ENCODE peak calls at places on chromosomes 3 and 15, in seven cellular contexts. V is body of pancreas, Z is astrocyte, C is GM23338, J is PC-3, Y is psoas muscle, X is tibial nerve. L is an unnamed sample.

GRCh38 chr3:16143870-16144568 is 30.5 kb upstream of the GALNT15 start:
- DNase-seq in J (peak; percentile 9), Y (no peak), Z (no peak), V (no peak), X (no peak), C (no peak), L (no peak)

GRCh38 chr3:20726786-20727185 is 540.8 kb upstream of the SGO1 start:
- DNase-seq in Y (no peak), X (no peak), Z (no peak), C (no peak), J (no peak), V (no peak), L (no peak)

GRCh38 chr3:21747376-21747775 is 3.6 kb downstream of the ZNF385D start:
- DNase-seq in J (peak; percentile 40), C (no peak), X (no peak), V (no peak), Y (no peak), Z (peak; percentile 43), L (no peak)

GRCh38 chr15:95324596-95325135 is 1005.8 kb upstream of the NR2F2 start:
- DNase-seq in J (no peak), Z (no peak), Y (no peak), X (no peak), C (no peak), V (no peak), L (no peak)

GRCh38 chr3:150307862-150308261 is 100.2 kb upstream of the TSC22D2 start:
- DNase-seq in J (no peak), X (no peak), Z (no peak), V (no peak), Y (no peak), C (no peak), L (no peak)

GRCh38 chr3:161031134-161031533 is 74.0 kb downstream of the B3GALNT1 start:
- DNase-seq in J (peak; percentile 52), Z (no peak), V (no peak), C (no peak), X (no peak), Y (no peak), L (no peak)

GRCh38 chr3:113498221-113499005 is 16.5 kb downstream of the SPICE1 start:
- DNase-seq in Y (no peak), J (peak; percentile 73), Z (peak; percentile 88), V (no peak), C (no peak), X (no peak), L (no peak)

GRCh38 chr3:175046666-175047065 is 187.5 kb downstream of the NAALADL2 start:
- DNase-seq in V (no peak), Z (no peak), X (no peak), C (no peak), Y (no peak), J (no peak), L (no peak)

GRCh38 chr15:55937040-55937439 is 56.4 kb downstream of the NEDD4 start:
- DNase-seq in X (no peak), V (no peak), C (no peak), Y (no peak), Z (peak; percentile 27), J (no peak), L (no peak)

GRCh38 chr15:80466543-80466942 is 62.4 kb downstream of the ARNT2 start:
- DNase-seq in C (no peak), J (no peak), X (no peak), Z (no peak), Y (no peak), V (no peak), L (no peak)

GRCh38 chr3:120685411-120685810 is 3.4 kb upstream of the HGD start:
- DNase-seq in X (no peak), C (no peak), J (no peak), Y (no peak), Z (no peak), V (no peak), L (no peak)

GRCh38 chr3:188067932-188068331 is 86.0 kb upstream of the LPP start:
- DNase-seq in V (no peak), Y (no peak), X (no peak), J (peak; percentile 64), Z (peak; percentile 66), C (no peak), L (no peak)

GRCh38 chr3:115819785-115820384 is 196.6 kb downstream of the GAP43 start:
- DNase-seq in X (peak; percentile 65), Y (peak; percentile 38), J (peak; percentile 93), V (peak; percentile 87), Z (peak; percentile 78), C (peak; percentile 89), L (peak; percentile 73)

GRCh38 chr15:69265347-69265955 is 33.3 kb upstream of the PAQR5 start:
- DNase-seq in V (no peak), J (peak; percentile 58), X (no peak), Z (peak; percentile 14), Y (no peak), C (peak; percentile 57), L (no peak)
- TF ChIP-seq CTCF in V (peak; percentile 8), J (peak; percentile 75), X (peak; percentile 47), Z (peak; percentile 40), Y (peak; percentile 55), C (peak; percentile 78), L (peak; percentile 36)

GRCh38 chr15:28094732-28095521 is 4.2 kb downstream of the OCA2 start:
- DNase-seq in Y (peak; percentile 61), J (peak; percentile 28), Z (no peak), X (no peak), V (peak; percentile 87), C (peak; percentile 63), L (peak; percentile 60)
- H3K4me1 ChIP-seq in Y (peaks cover 12% of the 10 kb centered on the region), J (peaks cover 6% of the 10 kb centered on the region), Z (peaks cover 22% of the 10 kb centered on the region), X (peaks cover 11% of the 10 kb centered on the region), V (peaks cover 46% of the 10 kb centered on the region), C (peaks cover 10% of the 10 kb centered on the region), L (peaks cover 40% of the 10 kb centered on the region)

GRCh38 chr15:71084264-71084663 is 31.0 kb upstream of the THSD4 start:
- DNase-seq in J (no peak), Y (no peak), V (no peak), X (no peak), Z (no peak), C (no peak), L (no peak)

GRCh38 chr15:71088155-71088554 is 27.1 kb upstream of the THSD4 start:
- DNase-seq in C (no peak), X (no peak), Z (no peak), J (no peak), Y (no peak), V (no peak), L (no peak)

GRCh38 chr15:71088683-71089082 is 26.6 kb upstream of the THSD4 start:
- DNase-seq in X (no peak), C (no peak), J (no peak), Z (no peak), V (no peak), Y (no peak), L (no peak)

GRCh38 chr15:71083349-71083748 is 31.9 kb upstream of the THSD4 start:
- DNase-seq in V (no peak), Y (no peak), Z (peak; percentile 91), C (no peak), X (no peak), J (no peak), L (no peak)

GRCh38 chr15:71085809-71086208 is 29.5 kb upstream of the THSD4 start:
- DNase-seq in V (no peak), C (peak; percentile 88), J (no peak), Y (no peak), X (no peak), Z (no peak), L (no peak)
- H3K27ac ChIP-seq in V (no peak overlapping the region), C (no peak overlapping the region), J (no peak overlapping the region), Y (no peak overlapping the region), X (no peak overlapping the region), Z (no peak overlapping the region), L (no peak overlapping the region)

GRCh38 chr3:7632305-7632704 is 771.4 kb downstream of the GRM7 start:
- DNase-seq in Z (no peak), J (no peak), V (no peak), C (no peak), Y (no peak), X (no peak), L (no peak)

GRCh38 chr3:7630351-7630911 is 769.5 kb downstream of the GRM7 start:
- DNase-seq in C (no peak), J (no peak), X (no peak), V (no peak), Y (no peak), Z (peak; percentile 89), L (no peak)

GRCh38 chr3:7630925-7631324 is 770.0 kb downstream of the GRM7 start:
- DNase-seq in C (peak; percentile 2), Y (peak; percentile 18), X (no peak), V (peak; percentile 39), J (no peak), Z (peak; percentile 87), L (peak; percentile 67)
- TF ChIP-seq CTCF in C (no peak), Y (no peak), X (no peak), V (no peak), J (no peak), Z (no peak), L (no peak)

GRCh38 chr3:33543600-33543999 is 103.4 kb upstream of the UBP1 start:
- DNase-seq in Y (no peak), J (no peak), V (no peak), Z (no peak), C (no peak), X (no peak), L (no peak)

GRCh38 chr3:33541918-33542317 is 101.7 kb upstream of the UBP1 start:
- DNase-seq in J (peak; percentile 5), C (no peak), Z (no peak), V (no peak), Y (no peak), X (no peak), L (no peak)

GRCh38 chr3:33538678-33539339 is 98.6 kb upstream of the UBP1 start:
- DNase-seq in C (no peak), Y (no peak), Z (no peak), V (no peak), J (no peak), X (no peak), L (no peak)

GRCh38 chr3:33547101-33547500 is 106.9 kb upstream of the UBP1 start:
- DNase-seq in V (no peak), X (no peak), Z (no peak), J (no peak), Y (no peak), C (no peak), L (no peak)

GRCh38 chr3:33544126-33544525 is 103.9 kb upstream of the UBP1 start:
- DNase-seq in C (no peak), V (no peak), Z (peak; percentile 2), Y (no peak), X (no peak), J (no peak), L (no peak)
- H3K4me1 ChIP-seq in C (no peaks in the 10 kb centered on the region), V (no peaks in the 10 kb centered on the region), Z (no peaks in the 10 kb centered on the region), Y (no peaks in the 10 kb centered on the region), X (no peaks in the 10 kb centered on the region), J (no peaks in the 10 kb centered on the region), L (no peaks in the 10 kb centered on the region)

GRCh38 chr3:117348881-117349280 is 639.3 kb downstream of the TUSC7 start:
- DNase-seq in Y (no peak), X (no peak), J (no peak), Z (no peak), V (no peak), C (no peak), L (no peak)
- H3K27ac ChIP-seq in Y (no peak overlapping the region), X (no peak overlapping the region), J (no peak overlapping the region), Z (no peak overlapping the region), V (no peak overlapping the region), C (no peak overlapping the region), L (no peak overlapping the region)

DNA sequence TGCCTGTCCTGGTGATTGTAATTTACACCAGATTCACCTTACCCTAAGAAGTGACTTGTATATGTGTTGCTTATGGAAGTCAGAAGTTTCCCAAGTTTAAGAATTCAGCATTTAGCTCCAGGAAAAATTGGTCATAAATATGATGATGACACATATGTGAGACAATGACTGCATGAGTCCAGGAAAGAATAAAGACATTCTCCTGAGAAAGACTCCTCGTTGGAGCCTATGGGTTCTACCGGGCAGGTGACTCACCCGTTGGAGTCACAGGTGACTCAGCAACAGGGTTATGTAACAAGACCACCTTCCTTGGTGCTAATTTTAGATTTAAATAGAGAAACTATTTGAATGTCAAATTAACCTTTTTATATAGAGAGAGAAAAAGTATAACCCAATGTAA is 662.4 kb downstream of the FHIT start:
- DNase-seq in J (peak; percentile 93), C (no peak), X (no peak), Y (no peak), V (no peak), Z (peak; percentile 81), L (no peak)
- TF ChIP-seq CTCF in J (no peak), C (no peak), X (no peak), Y (no peak), V (no peak), Z (no peak), L (no peak)